ENCODE peak calls at places on chromosomes 11 and 22, in seven cellular contexts. A is mesenteric fat pad; F is activated gamma-delta T cell; T is NCI-H1092 treated with DMSO at 0.1 percent for 48 hours; L is stimulated activated CD8-positive, alpha-beta memory T cell treated with anti-CD3 and anti-CD28 coated beads, Interleukin-2, amount 100 ng/mL, for 48 hours; V is IMR-90; K is GM23248. U is an unnamed sample.

GRCh38 chr11:114128399-114128798 is 68.9 kb downstream of the ZBTB16 start:
- DNase-seq in K (no peak), T (no peak), A (no peak), V (no peak), L (no peak), F (no peak), U (no peak)

GRCh38 chr11:60018058-60018457 is 1.1 kb downstream of the OOSP4B start:
- DNase-seq in K (no peak), T (no peak), F (no peak), L (no peak), V (no peak), A (no peak), U (no peak)

GRCh38 chr11:114832532-114833125 is 154.3 kb downstream of the NXPE2 start:
- DNase-seq in A (no peak), L (no peak), F (no peak), K (no peak), T (peak), V (no peak), U (peak)

GRCh38 chr11:18790820-18791174 is 801 bp downstream of the PTPN5 start:
- DNase-seq in K (no peak), L (no peak), F (no peak), V (no peak), T (no peak), A (no peak), U (no peak)

GRCh38 chr11:71465054-71465453 is 12.1 kb downstream of the NADSYN1 start:
- DNase-seq in L (no peak), F (no peak), T (no peak), K (no peak), A (no peak), V (no peak), U (no peak)

GRCh38 chr11:118658372-118659313 is 20.8 kb downstream of the TREH start:
- DNase-seq in T (no peak), F (no peak), A (no peak), V (no peak), K (peak), L (no peak), U (no peak)

GRCh38 chr11:68688881-68689280 is 4.5 kb downstream of the GAL start:
- DNase-seq in A (peak), T (no peak), L (no peak), K (no peak), F (no peak), V (no peak), U (no peak)

GRCh38 chr22:50236731-50237409 is 8.0 kb downstream of the TUBGCP6 start:
- DNase-seq in A (no peak), K (peak), V (peak), T (no peak), F (no peak), L (no peak), U (no peak)

GRCh38 chr11:31509017-31509411 is 408 bp downstream of the IMMP1L start:
- DNase-seq in L (no peak), A (no peak), V (no peak), K (peak), F (no peak), T (peak), U (no peak)

GRCh38 chr11:44506375-44507016 is 59.0 kb upstream of the CD82 start:
- DNase-seq in F (no peak), T (no peak), V (no peak), L (no peak), K (peak), A (no peak), U (no peak)

GRCh38 chr22:46196268-46196667 is 45.9 kb downstream of the PPARA start:
- DNase-seq in F (no peak), T (no peak), L (no peak), K (no peak), V (no peak), A (peak), U (no peak)

GRCh38 chr11:103608566-103608965 is 427.9 kb upstream of the DDI1 start:
- DNase-seq in L (no peak), F (no peak), K (peak), V (peak), A (no peak), T (no peak), U (no peak)